ENCODE peak calls at places on chromosomes 13 and 19, in ten cellular contexts. One of them, this sample, is unnamed.

GRCh38 chr13:45792827-45793303 is 58.7 kb downstream of the SIAH3 start:
- DNase-seq in endothelial cell: no peak
- DNase-seq in lower leg skin: no peak
- DNase-seq in esophagus muscularis mucosa: no peak
- DNase-seq in cardiac muscle cell: no peak
- DNase-seq in progenitor cell of endocrine pancreas: no peak
- DNase-seq in cardiac fibroblast: no peak
- DNase-seq in neural progenitor cell: no peak
- DNase-seq in heart right ventricle: no peak
- DNase-seq in endodermal cell: peak
- DNase-seq in this sample: no peak

GRCh38 chr19:1360818-1361461 is 22.8 kb upstream of the NDUFS7 start:
- DNase-seq in progenitor cell of endocrine pancreas: no peak
- DNase-seq in cardiac muscle cell: peak
- DNase-seq in cardiac fibroblast: peak
- DNase-seq in neural progenitor cell: peak
- DNase-seq in endodermal cell: peak
- DNase-seq in heart right ventricle: peak
- DNase-seq in endothelial cell: no peak
- DNase-seq in lower leg skin: no peak
- DNase-seq in esophagus muscularis mucosa: no peak
- DNase-seq in this sample: no peak

GRCh38 chr19:662207-662961 is 630 bp downstream of the RNF126 start:
- DNase-seq in neural progenitor cell: peak
- DNase-seq in progenitor cell of endocrine pancreas: no peak
- DNase-seq in endodermal cell: peak
- DNase-seq in esophagus muscularis mucosa: no peak
- DNase-seq in cardiac muscle cell: peak
- DNase-seq in lower leg skin: no peak
- DNase-seq in endothelial cell: peak
- DNase-seq in cardiac fibroblast: no peak
- DNase-seq in heart right ventricle: no peak
- DNase-seq in this sample: peak

GRCh38 chr19:789473-790052 is 7.7 kb upstream of the PTBP1 start:
- DNase-seq in progenitor cell of endocrine pancreas: no peak
- DNase-seq in cardiac fibroblast: peak
- DNase-seq in heart right ventricle: peak
- DNase-seq in lower leg skin: peak
- DNase-seq in neural progenitor cell: peak
- DNase-seq in esophagus muscularis mucosa: no peak
- DNase-seq in endothelial cell: peak
- DNase-seq in endodermal cell: no peak
- DNase-seq in cardiac muscle cell: no peak
- DNase-seq in this sample: no peak

GRCh38 chr13:110551284-110551683 is 10.2 kb downstream of the RAB20 start:
- DNase-seq in heart right ventricle: no peak
- DNase-seq in cardiac fibroblast: no peak
- DNase-seq in esophagus muscularis mucosa: no peak
- DNase-seq in cardiac muscle cell: no peak
- DNase-seq in lower leg skin: no peak
- DNase-seq in progenitor cell of endocrine pancreas: no peak
- DNase-seq in neural progenitor cell: no peak
- DNase-seq in endothelial cell: no peak
- DNase-seq in endodermal cell: no peak
- DNase-seq in this sample: no peak

GRCh38 chr19:10752237-10752912 is 34.5 kb downstream of the DNM2 start:
- DNase-seq in endothelial cell: no peak
- DNase-seq in endodermal cell: no peak
- DNase-seq in esophagus muscularis mucosa: no peak
- DNase-seq in cardiac muscle cell: no peak
- DNase-seq in neural progenitor cell: no peak
- DNase-seq in cardiac fibroblast: no peak
- DNase-seq in progenitor cell of endocrine pancreas: no peak
- DNase-seq in lower leg skin: no peak
- DNase-seq in heart right ventricle: no peak
- DNase-seq in this sample: no peak

GRCh38 chr13:62209539-62209938 is 793.9 kb upstream of the PCDH20 start:
- DNase-seq in cardiac fibroblast: no peak
- DNase-seq in heart right ventricle: no peak
- DNase-seq in endothelial cell: no peak
- DNase-seq in lower leg skin: no peak
- DNase-seq in progenitor cell of endocrine pancreas: no peak
- DNase-seq in neural progenitor cell: no peak
- DNase-seq in cardiac muscle cell: no peak
- DNase-seq in endodermal cell: no peak
- DNase-seq in esophagus muscularis mucosa: no peak
- DNase-seq in this sample: no peak

GRCh38 chr19:49546825-49547565 is 19.2 kb downstream of the RCN3 start:
- DNase-seq in cardiac muscle cell: peak
- DNase-seq in endothelial cell: peak
- DNase-seq in neural progenitor cell: peak
- DNase-seq in progenitor cell of endocrine pancreas: peak
- DNase-seq in cardiac fibroblast: peak
- DNase-seq in esophagus muscularis mucosa: peak
- DNase-seq in endodermal cell: peak
- DNase-seq in heart right ventricle: no peak
- DNase-seq in lower leg skin: no peak
- DNase-seq in this sample: peak

GRCh38 chr13:87255394-87255793 is 415.8 kb upstream of the SLITRK5 start:
- DNase-seq in neural progenitor cell: no peak
- DNase-seq in cardiac muscle cell: no peak
- DNase-seq in endothelial cell: no peak
- DNase-seq in cardiac fibroblast: no peak
- DNase-seq in esophagus muscularis mucosa: no peak
- DNase-seq in endodermal cell: no peak
- DNase-seq in lower leg skin: no peak
- DNase-seq in heart right ventricle: no peak
- DNase-seq in progenitor cell of endocrine pancreas: no peak
- DNase-seq in this sample: no peak

GRCh38 chr13:87259479-87260083 is 411.6 kb upstream of the SLITRK5 start:
- DNase-seq in endodermal cell: peak
- DNase-seq in lower leg skin: no peak
- DNase-seq in heart right ventricle: no peak
- DNase-seq in neural progenitor cell: peak
- DNase-seq in endothelial cell: no peak
- DNase-seq in esophagus muscularis mucosa: no peak
- DNase-seq in cardiac fibroblast: no peak
- DNase-seq in progenitor cell of endocrine pancreas: no peak
- DNase-seq in cardiac muscle cell: peak
- DNase-seq in this sample: no peak
- TF ChIP-seq CTCF in endodermal cell: peak
- TF ChIP-seq CTCF in lower leg skin: no peak
- TF ChIP-seq CTCF in heart right ventricle: peak
- TF ChIP-seq CTCF in neural progenitor cell: peak
- TF ChIP-seq CTCF in endothelial cell: peak
- TF ChIP-seq CTCF in esophagus muscularis mucosa: peak
- TF ChIP-seq CTCF in cardiac fibroblast: no peak
- TF ChIP-seq CTCF in progenitor cell of endocrine pancreas: peak
- TF ChIP-seq CTCF in cardiac muscle cell: no peak
- TF ChIP-seq CTCF in this sample: no peak

GRCh38 chr19:39082167-39082566 is 2.0 kb upstream of the ACP7 start:
- DNase-seq in cardiac muscle cell: no peak
- DNase-seq in lower leg skin: no peak
- DNase-seq in cardiac fibroblast: no peak
- DNase-seq in neural progenitor cell: no peak
- DNase-seq in endodermal cell: no peak
- DNase-seq in heart right ventricle: no peak
- DNase-seq in progenitor cell of endocrine pancreas: no peak
- DNase-seq in esophagus muscularis mucosa: no peak
- DNase-seq in endothelial cell: no peak
- DNase-seq in this sample: no peak

GRCh38 chr19:39082745-39083598 is 1.2 kb upstream of the ACP7 start:
- DNase-seq in neural progenitor cell: no peak
- DNase-seq in cardiac fibroblast: no peak
- DNase-seq in heart right ventricle: no peak
- DNase-seq in endothelial cell: peak
- DNase-seq in esophagus muscularis mucosa: no peak
- DNase-seq in endodermal cell: no peak
- DNase-seq in cardiac muscle cell: no peak
- DNase-seq in lower leg skin: no peak
- DNase-seq in progenitor cell of endocrine pancreas: no peak
- DNase-seq in this sample: no peak

GRCh38 chr19:39084732-39085080 is 538 bp downstream of the ACP7 start:
- DNase-seq in endothelial cell: no peak
- DNase-seq in heart right ventricle: no peak
- DNase-seq in cardiac muscle cell: no peak
- DNase-seq in esophagus muscularis mucosa: no peak
- DNase-seq in progenitor cell of endocrine pancreas: no peak
- DNase-seq in neural progenitor cell: peak
- DNase-seq in cardiac fibroblast: no peak
- DNase-seq in lower leg skin: no peak
- DNase-seq in endodermal cell: no peak
- DNase-seq in this sample: no peak

GRCh38 chr19:39083983-39084731 is at the start of gene ACP7:
- DNase-seq in neural progenitor cell: peak
- DNase-seq in endothelial cell: no peak
- DNase-seq in progenitor cell of endocrine pancreas: no peak
- DNase-seq in heart right ventricle: no peak
- DNase-seq in esophagus muscularis mucosa: no peak
- DNase-seq in cardiac fibroblast: no peak
- DNase-seq in endodermal cell: peak
- DNase-seq in cardiac muscle cell: no peak
- DNase-seq in lower leg skin: no peak
- DNase-seq in this sample: no peak

GRCh38 chr19:39083599-39083982 is 577 bp upstream of the ACP7 start:
- DNase-seq in endodermal cell: peak
- DNase-seq in cardiac muscle cell: no peak
- DNase-seq in heart right ventricle: no peak
- DNase-seq in lower leg skin: no peak
- DNase-seq in progenitor cell of endocrine pancreas: no peak
- DNase-seq in cardiac fibroblast: no peak
- DNase-seq in neural progenitor cell: no peak
- DNase-seq in esophagus muscularis mucosa: no peak
- DNase-seq in endothelial cell: no peak
- DNase-seq in this sample: no peak
- TF ChIP-seq CTCF in endodermal cell: no peak
- TF ChIP-seq CTCF in cardiac muscle cell: no peak
- TF ChIP-seq CTCF in heart right ventricle: no peak
- TF ChIP-seq CTCF in lower leg skin: no peak
- TF ChIP-seq CTCF in progenitor cell of endocrine pancreas: no peak
- TF ChIP-seq CTCF in cardiac fibroblast: no peak
- TF ChIP-seq CTCF in neural progenitor cell: no peak
- TF ChIP-seq CTCF in esophagus muscularis mucosa: no peak
- TF ChIP-seq CTCF in endothelial cell: no peak
- TF ChIP-seq CTCF in this sample: no peak

GRCh38 chr19:3970313-3970807 is 539 bp downstream of the DAPK3 start:
- DNase-seq in neural progenitor cell: peak
- DNase-seq in endothelial cell: no peak
- DNase-seq in cardiac muscle cell: no peak
- DNase-seq in endodermal cell: peak
- DNase-seq in progenitor cell of endocrine pancreas: peak
- DNase-seq in cardiac fibroblast: no peak
- DNase-seq in lower leg skin: no peak
- DNase-seq in esophagus muscularis mucosa: no peak
- DNase-seq in heart right ventricle: no peak
- DNase-seq in this sample: no peak

GRCh38 chr19:3968556-3969434 is 2.1 kb downstream of the DAPK3 start:
- DNase-seq in cardiac fibroblast: peak
- DNase-seq in neural progenitor cell: peak
- DNase-seq in lower leg skin: peak
- DNase-seq in endothelial cell: peak
- DNase-seq in esophagus muscularis mucosa: peak
- DNase-seq in progenitor cell of endocrine pancreas: peak
- DNase-seq in cardiac muscle cell: peak
- DNase-seq in endodermal cell: peak
- DNase-seq in heart right ventricle: peak
- DNase-seq in this sample: peak

GRCh38 chr19:3966051-3967017 is 4.6 kb downstream of the DAPK3 start:
- DNase-seq in endodermal cell: no peak
- DNase-seq in heart right ventricle: no peak
- DNase-seq in esophagus muscularis mucosa: no peak
- DNase-seq in cardiac muscle cell: no peak
- DNase-seq in progenitor cell of endocrine pancreas: no peak
- DNase-seq in endothelial cell: no peak
- DNase-seq in neural progenitor cell: peak
- DNase-seq in cardiac fibroblast: no peak
- DNase-seq in lower leg skin: no peak
- DNase-seq in this sample: no peak

GRCh38 chr19:3970808-3971598 is at the start of gene DAPK3:
- DNase-seq in lower leg skin: peak
- DNase-seq in progenitor cell of endocrine pancreas: peak
- DNase-seq in neural progenitor cell: peak
- DNase-seq in cardiac fibroblast: peak
- DNase-seq in endodermal cell: peak
- DNase-seq in esophagus muscularis mucosa: peak
- DNase-seq in heart right ventricle: peak
- DNase-seq in endothelial cell: peak
- DNase-seq in cardiac muscle cell: peak
- DNase-seq in this sample: peak

GRCh38 chr19:3969435-3970312 is 1.2 kb downstream of the DAPK3 start:
- DNase-seq in lower leg skin: no peak
- DNase-seq in neural progenitor cell: peak
- DNase-seq in cardiac muscle cell: peak
- DNase-seq in progenitor cell of endocrine pancreas: peak
- DNase-seq in cardiac fibroblast: peak
- DNase-seq in endothelial cell: peak
- DNase-seq in esophagus muscularis mucosa: no peak
- DNase-seq in heart right ventricle: no peak
- DNase-seq in endodermal cell: peak
- DNase-seq in this sample: peak
- TF ChIP-seq CTCF in lower leg skin: no peak
- TF ChIP-seq CTCF in neural progenitor cell: peak
- TF ChIP-seq CTCF in cardiac muscle cell: peak
- TF ChIP-seq CTCF in progenitor cell of endocrine pancreas: peak
- TF ChIP-seq CTCF in cardiac fibroblast: peak
- TF ChIP-seq CTCF in endothelial cell: no peak
- TF ChIP-seq CTCF in esophagus muscularis mucosa: peak
- TF ChIP-seq CTCF in heart right ventricle: no peak
- TF ChIP-seq CTCF in endodermal cell: peak
- TF ChIP-seq CTCF in this sample: no peak

GRCh38 chr13:33330483-33330882 is 44.9 kb upstream of the STARD13 start:
- DNase-seq in cardiac fibroblast: no peak
- DNase-seq in progenitor cell of endocrine pancreas: no peak
- DNase-seq in endodermal cell: no peak
- DNase-seq in heart right ventricle: no peak
- DNase-seq in neural progenitor cell: no peak
- DNase-seq in cardiac muscle cell: no peak
- DNase-seq in esophagus muscularis mucosa: no peak
- DNase-seq in endothelial cell: no peak
- DNase-seq in lower leg skin: no peak
- DNase-seq in this sample: no peak

GRCh38 chr13:33326723-33327122 is 41.2 kb upstream of the STARD13 start:
- DNase-seq in endothelial cell: no peak
- DNase-seq in cardiac fibroblast: no peak
- DNase-seq in progenitor cell of endocrine pancreas: no peak
- DNase-seq in heart right ventricle: no peak
- DNase-seq in esophagus muscularis mucosa: no peak
- DNase-seq in neural progenitor cell: no peak
- DNase-seq in lower leg skin: no peak
- DNase-seq in cardiac muscle cell: no peak
- DNase-seq in endodermal cell: no peak
- DNase-seq in this sample: no peak

GRCh38 chr13:33328691-33329090 is 43.1 kb upstream of the STARD13 start:
- DNase-seq in cardiac fibroblast: peak
- DNase-seq in heart right ventricle: no peak
- DNase-seq in neural progenitor cell: no peak
- DNase-seq in cardiac muscle cell: no peak
- DNase-seq in endodermal cell: no peak
- DNase-seq in esophagus muscularis mucosa: no peak
- DNase-seq in endothelial cell: no peak
- DNase-seq in lower leg skin: no peak
- DNase-seq in progenitor cell of endocrine pancreas: no peak
- DNase-seq in this sample: no peak

GRCh38 chr13:33334831-33335230 is 49.3 kb upstream of the STARD13 start:
- DNase-seq in cardiac fibroblast: no peak
- DNase-seq in endodermal cell: no peak
- DNase-seq in lower leg skin: no peak
- DNase-seq in neural progenitor cell: no peak
- DNase-seq in endothelial cell: no peak
- DNase-seq in cardiac muscle cell: no peak
- DNase-seq in esophagus muscularis mucosa: no peak
- DNase-seq in heart right ventricle: no peak
- DNase-seq in progenitor cell of endocrine pancreas: no peak
- DNase-seq in this sample: no peak

GRCh38 chr13:33331962-33332361 is 46.4 kb upstream of the STARD13 start:
- DNase-seq in progenitor cell of endocrine pancreas: no peak
- DNase-seq in heart right ventricle: no peak
- DNase-seq in esophagus muscularis mucosa: no peak
- DNase-seq in cardiac fibroblast: no peak
- DNase-seq in neural progenitor cell: no peak
- DNase-seq in lower leg skin: no peak
- DNase-seq in cardiac muscle cell: no peak
- DNase-seq in endodermal cell: no peak
- DNase-seq in endothelial cell: no peak
- DNase-seq in this sample: no peak
- TF ChIP-seq CTCF in progenitor cell of endocrine pancreas: no peak
- TF ChIP-seq CTCF in heart right ventricle: no peak
- TF ChIP-seq CTCF in esophagus muscularis mucosa: no peak
- TF ChIP-seq CTCF in cardiac fibroblast: no peak
- TF ChIP-seq CTCF in neural progenitor cell: no peak
- TF ChIP-seq CTCF in lower leg skin: no peak
- TF ChIP-seq CTCF in cardiac muscle cell: no peak
- TF ChIP-seq CTCF in endodermal cell: no peak
- TF ChIP-seq CTCF in endothelial cell: no peak
- TF ChIP-seq CTCF in this sample: no peak